ENCODE peak calls at places on chromosomes 13 and 19, in four cellular contexts. W, X, O and C are unnamed samples.

GRCh38 chr19:5843295-5843927 is 3.9 kb upstream of the FUT6 start:
- DNase-seq in X (no peak), O (peak), W (no peak), C (no peak)

GRCh38 chr13:27573265-27573664 is 47.1 kb downstream of the LNX2 start:
- DNase-seq in X (no peak), W (no peak), O (no peak), C (no peak)

GRCh38 chr13:32453981-32454380 is 26.1 kb upstream of the N4BP2L1 start:
- DNase-seq in O (no peak), X (no peak), W (no peak), C (no peak)

GRCh38 chr19:1064661-1065605 is 2.0 kb upstream of the ARHGAP45 start:
- DNase-seq in W (peak), O (peak), X (peak), C (no peak)

GRCh38 chr13:98480915-98481510 is 95.9 kb downstream of the STK24 start:
- DNase-seq in X (no peak), W (peak), O (peak), C (no peak)

GRCh38 chr19:18259848-18260247 is 14.4 kb downstream of the IQCN start:
- DNase-seq in O (no peak), W (no peak), X (no peak), C (no peak)

GRCh38 chr19:27764186-27764804 is 1448.7 kb downstream of the UQCRFS1 start:
- DNase-seq in X (no peak), W (no peak), O (no peak), C (peak)

GRCh38 chr13:67619987-67620386 is 389.9 kb upstream of the PCDH9 start:
- DNase-seq in O (no peak), W (no peak), X (no peak), C (no peak)

GRCh38 chr13:29597246-29597645 is 1.8 kb upstream of the SLC7A1 start:
- DNase-seq in W (no peak), O (no peak), X (no peak), C (no peak)

GRCh38 chr19:31718041-31718440 is 368.8 kb upstream of the TSHZ3 start:
- DNase-seq in W (no peak), X (no peak), O (no peak), C (peak)

GRCh38 chr13:108263961-108264360 is 5.6 kb upstream of the TNFSF13B start:
- DNase-seq in O (no peak), X (no peak), W (no peak), C (no peak)

GRCh38 chr19:16895467-16896097 is 6.8 kb downstream of the F2RL3 start:
- DNase-seq in O (no peak), X (no peak), W (no peak), C (no peak)

GRCh38 chr13:84037937-84038464 is 155.7 kb upstream of the SLITRK1 start:
- DNase-seq in O (no peak), X (no peak), W (no peak), C (no peak)

GRCh38 chr19:38535212-38535611 is 82.5 kb downstream of the MAP4K1 start:
- DNase-seq in O (no peak), W (no peak), X (no peak), C (no peak)

GRCh38 chr13:26045123-26045522 is 6.7 kb downstream of the SHISA2 start:
- DNase-seq in O (no peak), W (no peak), X (no peak), C (no peak)

GRCh38 chr19:38796154-38796553 is 7.2 kb downstream of the LGALS7B start:
- DNase-seq in O (no peak), W (no peak), X (no peak), C (no peak)

GRCh38 chr19:33286899-33287298 is 15.4 kb downstream of the CEBPA start:
- DNase-seq in O (no peak), X (no peak), W (no peak), C (no peak)

GRCh38 chr19:33747273-33747672 is 49.4 kb upstream of the KCTD15 start:
- DNase-seq in X (no peak), O (no peak), W (no peak), C (no peak)

GRCh38 chr19:48618278-48618915 is 581 bp downstream of the RPL18 start:
- DNase-seq in X (no peak), O (no peak), W (no peak), C (no peak)

GRCh38 chr13:39783051-39783450 is 127.6 kb downstream of the COG6 start:
- DNase-seq in O (no peak), W (no peak), X (no peak), C (no peak)

GRCh38 chr13:102089722-102090121 is 312.1 kb downstream of the FGF14 start:
- DNase-seq in O (no peak), W (no peak), X (no peak), C (no peak)

GRCh38 chr13:55577082-55577846 is 1563.5 kb upstream of the PRR20A start:
- DNase-seq in O (no peak), X (no peak), W (no peak), C (no peak)

GRCh38 chr13:20363604-20364003 is 131.5 kb upstream of the GJB6 start:
- DNase-seq in W (no peak), X (no peak), O (no peak), C (no peak)

GRCh38 chr13:25927966-25928365 is 123.8 kb downstream of the SHISA2 start:
- DNase-seq in X (no peak), O (no peak), W (no peak), C (no peak)

GRCh38 chr19:913080-913748 is at the start of gene R3HDM4:
- DNase-seq in O (peak), X (peak), W (peak), C (peak)

GRCh38 chr13:113013878-113014751 is 45.1 kb downstream of the MCF2L start:
- DNase-seq in O (no peak), X (no peak), W (no peak), C (no peak)

GRCh38 chr13:43054803-43055802 is 31.7 kb downstream of the DNAJC15 start:
- DNase-seq in W (no peak), O (no peak), X (no peak), C (no peak)

GRCh38 chr13:44908712-44909111 is 80.6 kb downstream of the NUFIP1 start:
- DNase-seq in X (no peak), O (no peak), W (no peak), C (no peak)

GRCh38 chr19:41321600-41322270 is 11.8 kb downstream of the CCDC97 start:
- DNase-seq in O (no peak), X (no peak), W (peak), C (no peak)

GRCh38 chr19:17604372-17605025 is 49.0 kb downstream of the COLGALT1 start:
- DNase-seq in O (no peak), X (no peak), W (no peak), C (no peak)

GRCh38 chr13:27170221-27170520 is 1.4 kb downstream of the USP12 start:
- DNase-seq in W (no peak), X (no peak), O (peak), C (no peak)

GRCh38 chr19:47106819-47107200 is 6.8 kb downstream of the ZC3H4 start:
- DNase-seq in X (no peak), W (no peak), O (no peak), C (no peak)

GRCh38 chr19:22144394-22144793 is 52.4 kb downstream of the ZNF676 start:
- DNase-seq in O (no peak), X (no peak), W (no peak), C (no peak)

GRCh38 chr19:10219678-10220077 is 11.5 kb downstream of the S1PR2 start:
- DNase-seq in O (no peak), X (no peak), W (no peak), C (no peak)

GRCh38 chr19:17488593-17489391 is 18.5 kb downstream of the SLC27A1 start:
- DNase-seq in X (peak), W (peak), O (peak), C (no peak)

GRCh38 chr13:50323440-50324070 is 308.3 kb downstream of the KCNRG start:
- DNase-seq in X (no peak), W (no peak), O (no peak), C (no peak)

GRCh38 chr19:51272183-51272817 is 21.4 kb downstream of the SIGLECL1 start:
- DNase-seq in O (no peak), W (no peak), X (no peak), C (peak)

GRCh38 chr13:103031332-103031873 is 34.8 kb downstream of the SLC10A2 start:
- DNase-seq in X (no peak), W (no peak), O (peak), C (no peak)

GRCh38 chr13:35630551-35631275 is 154.2 kb upstream of the MAB21L1 start:
- DNase-seq in O (peak), W (no peak), X (no peak), C (no peak)

GRCh38 chr13:110705826-110706569 is at the start of gene CARS2:
- DNase-seq in O (peak), X (peak), W (peak), C (peak)
- TF ChIP-seq POLR2A in O (peak), X (no peak), W (peak), C (no peak)

DNA sequence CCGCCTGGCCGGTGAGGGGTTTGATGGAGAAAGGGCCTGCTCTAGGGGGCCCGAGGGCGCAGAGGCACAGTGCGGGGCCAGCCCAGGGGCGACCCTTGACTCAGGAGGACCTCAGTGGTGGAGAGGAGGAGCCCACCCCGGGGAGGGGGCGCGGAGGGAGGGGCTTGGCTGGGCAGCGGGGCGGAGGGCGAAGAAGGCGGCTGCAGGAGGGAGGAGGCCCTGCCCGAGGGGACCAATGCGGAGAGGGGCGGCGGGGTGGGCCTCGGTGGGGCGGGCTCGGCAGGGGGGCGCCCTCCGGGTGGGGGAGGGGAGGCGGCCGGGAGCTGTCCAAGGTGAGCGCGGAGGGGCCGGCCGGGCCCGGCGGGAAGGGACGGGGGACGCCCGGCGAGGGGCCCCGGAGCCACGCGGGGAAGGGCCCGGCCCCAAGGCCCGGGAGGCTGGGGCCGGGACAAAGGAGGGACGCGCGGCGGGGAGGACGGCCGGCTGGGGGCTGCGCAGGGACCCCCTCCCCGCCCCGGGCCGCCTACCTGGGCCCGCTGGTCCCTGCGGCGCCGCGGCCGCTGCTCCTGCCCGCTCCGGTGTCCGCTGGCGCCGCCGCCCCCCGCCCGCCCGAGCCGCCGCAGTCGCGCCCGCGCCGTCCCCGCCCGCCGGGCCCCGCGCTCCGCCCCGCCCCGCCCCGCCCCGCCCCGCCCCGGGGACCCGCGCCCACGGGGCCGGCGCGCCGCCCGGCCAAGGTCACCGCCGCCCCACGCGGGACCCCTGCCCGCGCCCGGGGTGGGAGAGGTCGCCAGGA is at the start of gene DIRAS1:
- DNase-seq in O (no peak), W (no peak), X (no peak), C (no peak)
- TF ChIP-seq POLR2AphosphoS5 in O (no peak), W (no peak), X (no peak), C (no peak)

GRCh38 chr19:2207991-2208860 is 27.9 kb downstream of the PLEKHJ1 start:
- DNase-seq in W (peak), X (peak), O (peak), C (peak)
- TF ChIP-seq POLR2A in W (no peak), X (no peak), O (no peak), C (no peak)

DNA sequence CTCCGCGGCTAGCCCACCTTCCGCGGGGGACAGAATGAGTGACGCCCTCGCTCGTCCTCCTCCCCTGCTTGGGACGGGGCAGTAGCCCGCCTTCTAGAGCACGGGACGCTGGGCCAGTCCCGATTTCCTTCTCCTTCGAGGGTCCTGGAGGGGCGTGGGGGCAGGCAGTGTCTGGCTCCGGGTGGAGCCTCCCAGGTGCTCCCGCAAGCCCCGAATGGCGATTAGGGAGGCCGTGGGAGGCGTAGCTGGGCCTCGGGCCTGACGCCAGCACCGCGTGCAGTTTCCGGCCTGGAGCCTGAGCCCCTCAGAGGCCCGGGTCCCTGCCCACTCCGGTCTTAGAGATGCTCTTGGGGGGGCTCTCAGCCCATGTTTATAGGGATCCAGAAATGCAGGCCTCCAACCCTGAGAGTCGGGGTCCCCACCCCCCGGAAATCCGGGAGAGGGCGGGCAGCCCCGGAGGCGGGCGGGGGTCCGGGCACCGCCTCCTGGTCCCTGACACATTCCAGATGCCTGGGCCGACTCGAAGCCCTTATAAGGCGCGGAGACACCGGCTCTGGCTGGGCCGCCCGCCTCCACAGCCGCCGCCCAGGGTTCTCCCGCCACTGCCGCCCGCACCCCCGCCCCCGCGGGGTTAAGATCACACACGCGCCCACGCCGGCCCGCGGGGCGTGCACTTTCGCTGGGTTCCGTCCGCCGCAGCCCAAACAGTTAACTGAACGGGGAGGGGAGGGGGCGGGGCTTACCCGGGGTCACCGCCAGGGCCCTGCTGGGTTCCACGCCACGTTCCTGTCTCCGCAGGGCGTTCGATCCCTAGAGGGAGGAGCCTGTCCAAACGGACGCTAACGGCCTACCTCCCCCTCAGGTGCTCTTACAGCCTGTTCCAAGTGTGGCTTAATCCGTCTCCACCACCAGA is 1.5 kb downstream of the MYADM start:
- DNase-seq in O (peak), W (peak), X (peak), C (peak)
- TF ChIP-seq POLR2AphosphoS5 in O (no peak), W (peak), X (peak), C (no peak)